ENCODE peak calls at places on chromosomes 12 and 14, in six cellular contexts. Y, Q, T, I, P and B are unnamed samples.
A peak's percentile ranks its signal among the peaks of the same experiment; 100 is the strongest.

GRCh38 chr12:117875652-117876491 is 92.9 kb downstream of the KSR2 start:
- DNase-seq in Y (no peak), Q (no peak), T (no peak), I (peak; percentile 3), P (no peak), B (peak; percentile 3)

GRCh38 chr12:42056130-42056529 is 88.5 kb downstream of the GXYLT1 start:
- DNase-seq in Y (no peak), Q (no peak), T (no peak), I (no peak), P (no peak), B (no peak)

GRCh38 chr12:26636710-26637328 is 196.2 kb downstream of the ITPR2 start:
- DNase-seq in Y (no peak), Q (no peak), T (no peak), I (peak; percentile 74), P (peak; percentile 50), B (no peak)

GRCh38 chr14:67999693-68000384 is 180.3 kb downstream of the RAD51B start:
- DNase-seq in Y (no peak), Q (no peak), T (no peak), I (peak; percentile 86), P (peak; percentile 71), B (no peak)

GRCh38 chr14:90556050-90556477 is 159.2 kb downstream of the CALM1 start:
- DNase-seq in Y (no peak), Q (no peak), T (peak; percentile 26), I (no peak), P (no peak), B (no peak)

GRCh38 chr12:90207799-90208198 is 499.2 kb upstream of the ATP2B1 start:
- DNase-seq in Y (no peak), Q (no peak), T (no peak), I (no peak), P (peak; percentile 27), B (no peak)

GRCh38 chr12:47781479-47782371 is 8.7 kb downstream of the SLC48A1 start:
- DNase-seq in Y (peak; percentile 48), Q (no peak), T (no peak), I (no peak), P (no peak), B (peak; percentile 24)

GRCh38 chr14:89956294-89957009 is 725 bp downstream of the TDP1 start:
- DNase-seq in Y (peak; percentile 72), Q (peak; percentile 87), T (peak; percentile 76), I (peak; percentile 94), P (peak; percentile 48), B (peak; percentile 76)

GRCh38 chr12:42691991-42692557 is 102.5 kb upstream of the PRICKLE1 start:
- DNase-seq in Y (no peak), Q (no peak), T (no peak), I (no peak), P (peak; percentile 79), B (no peak)

GRCh38 chr12:115155665-115156645 is 472.0 kb upstream of the TBX3 start:
- DNase-seq in Y (no peak), Q (no peak), T (no peak), I (peak; percentile 95), P (peak; percentile 50), B (no peak)

GRCh38 chr14:99213603-99214002 is 58.4 kb downstream of the BCL11B start:
- DNase-seq in Y (peak; percentile 42), Q (no peak), T (no peak), I (no peak), P (no peak), B (no peak)

GRCh38 chr12:78088391-78088832 is 257.7 kb downstream of the NAV3 start:
- DNase-seq in Y (no peak), Q (no peak), T (no peak), I (peak; percentile 20), P (peak; percentile 4), B (no peak)

GRCh38 chr14:61326847-61327246 is 5.5 kb downstream of the PRKCH start:
- DNase-seq in Y (peak; percentile 83), Q (peak; percentile 76), T (peak; percentile 44), I (no peak), P (no peak), B (no peak)

GRCh38 chr14:92408186-92408585 is 85.2 kb downstream of the SLC24A4 start:
- DNase-seq in Y (no peak), Q (no peak), T (no peak), I (peak; percentile 82), P (no peak), B (no peak)

GRCh38 chr14:93994919-93995682 is 2.0 kb upstream of the CCDC197 start:
- DNase-seq in Y (no peak), Q (no peak), T (peak; percentile 29), I (peak; percentile 88), P (peak; percentile 56), B (no peak)

GRCh38 chr12:93964936-93965335 is 183.4 kb upstream of the PLXNC1 start:
- DNase-seq in Y (no peak), Q (no peak), T (no peak), I (no peak), P (no peak), B (no peak)

GRCh38 chr12:25752910-25753309 is 199.8 kb upstream of the LMNTD1 start:
- DNase-seq in Y (no peak), Q (no peak), T (no peak), I (no peak), P (no peak), B (no peak)

GRCh38 chr14:23153891-23154796 is 29.3 kb downstream of the SLC7A8 start:
- DNase-seq in Y (peak; percentile 92), Q (peak; percentile 84), T (peak; percentile 85), I (no peak), P (no peak), B (peak; percentile 21)
- TF ChIP-seq POLR2A in Y (peak; percentile 78), Q (no peak), T (peak; percentile 61), I (no peak), P (no peak), B (no peak)

GRCh38 chr12:6226002-6226700 is 26.0 kb downstream of the CD9 start:
- DNase-seq in Y (peak; percentile 77), Q (no peak), T (peak; percentile 63), I (peak; percentile 66), P (no peak), B (no peak)
- TF ChIP-seq POLR2A in Y (peak; percentile 54), Q (no peak), T (no peak), I (no peak), P (no peak), B (no peak)

DNA sequence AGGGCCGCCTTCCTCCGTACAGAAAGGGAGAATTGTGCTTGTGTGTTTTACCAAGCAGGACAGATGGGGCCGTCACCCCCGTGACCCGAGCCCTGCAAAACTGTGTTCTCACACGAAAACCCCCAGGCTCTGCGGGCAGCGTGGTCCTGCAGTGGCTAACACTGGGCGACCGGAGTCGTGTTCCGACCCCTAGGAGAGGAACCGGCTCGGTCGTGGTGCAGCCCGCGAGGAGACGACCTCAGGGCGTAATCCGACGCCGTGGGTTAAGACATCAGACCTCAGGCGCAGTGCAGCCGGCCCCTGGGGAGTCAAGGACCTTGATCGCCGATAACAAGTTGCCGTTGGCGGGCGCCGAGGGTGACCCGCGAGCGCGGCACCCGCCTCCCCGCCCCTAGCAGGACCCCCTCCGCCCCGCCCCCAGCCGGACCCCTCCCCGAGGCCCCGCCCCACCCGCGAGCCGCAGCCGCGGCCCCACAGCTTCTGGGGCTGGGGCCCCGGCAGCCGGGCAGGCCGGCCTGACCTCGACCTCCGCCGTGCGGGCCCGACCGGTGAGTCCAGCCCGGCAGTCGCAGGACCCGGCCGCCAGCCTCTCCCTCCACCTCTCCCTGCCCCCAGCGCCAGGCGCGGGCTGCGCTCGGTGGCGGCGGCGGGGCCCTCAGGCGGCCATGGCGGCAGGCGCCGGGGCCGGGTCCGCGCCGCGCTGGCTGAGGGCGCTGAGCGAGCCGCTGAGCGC is at the start of gene CHPT1:
- DNase-seq in Y (peak; percentile 92), Q (peak; percentile 94), T (peak; percentile 83), I (peak; percentile 38), P (peak; percentile 58), B (peak; percentile 95)
- TF ChIP-seq POLR2A in Y (peak; percentile 57), Q (peak; percentile 50), T (peak; percentile 59), I (no peak), P (peak; percentile 80), B (peak; percentile 59)

DNA sequence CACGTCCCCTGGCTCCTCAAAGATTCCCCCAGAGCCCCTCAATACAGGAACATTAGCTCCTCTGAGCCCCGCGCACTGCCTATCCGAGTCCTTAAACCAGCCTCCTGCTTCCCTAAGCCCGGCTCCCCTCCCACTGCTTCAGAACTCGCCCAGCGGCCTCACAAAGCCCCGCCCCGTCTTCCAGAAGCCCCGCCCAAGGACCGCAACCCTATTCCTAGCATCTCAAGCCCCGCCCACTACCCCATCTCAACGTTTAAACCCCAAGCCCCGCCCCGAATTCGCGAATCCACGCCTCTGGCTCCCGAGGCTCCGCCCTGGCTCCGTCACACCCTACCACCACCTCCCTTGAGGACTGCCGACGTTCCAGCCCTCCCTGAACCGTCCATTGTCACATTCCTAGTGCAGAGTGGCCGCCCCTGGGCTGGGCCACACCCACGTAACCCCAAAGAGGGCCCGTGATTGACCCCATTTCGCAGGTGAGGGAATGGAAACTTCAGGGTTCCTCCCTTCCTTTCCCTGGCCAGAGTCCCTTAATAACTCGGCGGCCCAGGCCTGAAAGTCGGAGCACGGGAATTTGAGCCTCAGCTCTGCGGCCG is 646 bp upstream of the CORO1C start:
- DNase-seq in Y (peak; percentile 99), Q (peak; percentile 100), T (peak; percentile 100), I (peak; percentile 97), P (peak; percentile 99), B (peak; percentile 99)
- TF ChIP-seq POLR2A in Y (peak; percentile 62), Q (peak; percentile 76), T (peak; percentile 84), I (peak; percentile 66), P (peak; percentile 29), B (peak; percentile 60)

DNA sequence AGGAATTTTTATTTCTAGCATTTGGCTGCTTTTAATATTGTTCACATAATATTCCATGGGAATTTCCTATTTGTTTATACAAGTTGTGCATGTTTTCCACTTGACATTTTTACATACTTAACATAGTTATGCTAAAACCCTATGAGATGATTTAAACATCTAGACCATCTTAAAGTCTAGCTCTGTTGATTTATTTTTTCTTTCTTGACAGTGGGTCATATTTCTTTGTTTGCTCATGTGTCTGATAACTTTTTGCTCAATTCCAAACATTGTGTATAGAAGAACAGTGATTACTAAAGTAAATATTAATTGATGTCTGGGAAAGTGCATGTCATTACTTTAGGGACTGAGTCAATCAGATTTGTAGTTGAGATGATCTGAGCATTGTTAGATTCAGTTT is 202.1 kb upstream of the PDZRN4 start:
- DNase-seq in Y (no peak), Q (no peak), T (no peak), I (no peak), P (peak; percentile 53), B (no peak)
- TF ChIP-seq POLR2A in Y (no peak), Q (no peak), T (no peak), I (no peak), P (no peak), B (no peak)

DNA sequence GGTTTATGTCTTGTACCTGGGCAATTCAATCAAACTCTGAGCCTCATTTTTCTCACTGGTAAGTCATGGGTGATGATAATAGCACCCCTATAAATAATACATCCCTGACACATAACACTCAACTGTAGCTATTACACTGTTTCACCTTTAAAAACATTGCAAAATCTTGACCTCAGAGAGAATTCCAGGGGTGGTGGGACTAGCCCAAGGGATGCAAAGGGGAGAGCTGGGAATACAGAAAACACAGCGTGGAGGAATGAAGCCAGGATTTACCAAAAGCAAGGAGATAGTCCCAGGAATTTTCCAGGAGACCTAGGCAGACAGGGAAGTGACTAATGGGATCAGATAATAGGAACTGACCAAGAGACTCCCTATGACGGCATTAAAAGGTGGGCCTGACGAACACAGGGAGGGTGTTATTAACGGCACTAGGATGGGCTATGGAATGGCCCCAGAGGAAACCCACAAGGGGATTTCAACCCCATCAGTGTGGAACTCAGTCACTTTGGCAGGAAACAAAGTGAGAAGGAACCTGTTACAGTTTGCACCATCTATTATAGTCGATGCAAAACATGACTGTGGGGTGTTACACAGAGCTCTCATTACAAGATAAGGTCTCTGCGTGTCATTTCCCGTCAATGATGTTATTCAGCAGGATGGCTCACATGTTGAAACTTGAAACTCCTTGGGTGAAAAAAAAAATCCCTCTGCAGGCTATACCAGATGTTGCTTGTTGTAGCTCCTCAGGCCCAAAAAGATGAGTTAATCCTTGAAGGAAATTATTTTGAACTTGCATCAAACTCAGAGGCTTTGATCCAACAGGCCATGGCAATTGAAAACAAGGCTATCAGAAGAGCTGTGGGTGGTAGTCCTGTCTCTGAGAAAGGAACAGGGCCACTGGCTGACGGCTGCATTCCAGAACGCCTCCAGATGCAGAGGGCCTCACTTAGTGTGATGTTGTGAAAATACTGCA is 58.7 kb downstream of the DRAM1 start:
- DNase-seq in Y (peak; percentile 66), Q (no peak), T (peak; percentile 24), I (peak; percentile 99), P (no peak), B (peak; percentile 14)
- TF ChIP-seq POLR2A in Y (no peak), Q (no peak), T (no peak), I (no peak), P (no peak), B (no peak)